ENCODE peak calls at places on chromosome 21, in seven cellular contexts. O is neuronal stem cell, Q is IMR-90, Z is trophoblast cell, C is H9, S is mesenchymal stem cell, A is mesendoderm. R is an unnamed sample.

GRCh38 chr21:30227128-30227527 is 11.2 kb upstream of the CLDN8 start:
- DNase-seq in O (no peak), Q (no peak), Z (no peak), C (no peak), S (peak; percentile 1), A (no peak), R (no peak)

GRCh38 chr21:26097475-26097874 is 73.1 kb downstream of the APP start:
- DNase-seq in O (no peak), Q (no peak), Z (no peak), C (no peak), S (no peak), A (no peak), R (no peak)

GRCh38 chr21:43646550-43647260 is 12.6 kb downstream of the HSF2BP start:
- DNase-seq in O (peak; percentile 85), Q (peak; percentile 94), Z (peak; percentile 93), C (peak; percentile 92), S (peak; percentile 95), A (peak; percentile 94), R (peak; percentile 85)

GRCh38 chr21:22395965-22396364 is 1397.8 kb downstream of the NCAM2 start:
- DNase-seq in O (no peak), Q (no peak), Z (no peak), C (no peak), S (no peak), A (no peak), R (no peak)

GRCh38 chr21:42845296-42845965 is 33.9 kb downstream of the WDR4 start:
- DNase-seq in O (no peak), Q (no peak), Z (no peak), C (peak; percentile 17), S (no peak), A (no peak), R (no peak)

GRCh38 chr21:37030864-37031263 is 24.4 kb downstream of the RIPPLY3 start:
- DNase-seq in O (no peak), Q (no peak), Z (no peak), C (no peak), S (no peak), A (no peak), R (no peak)

GRCh38 chr21:32372755-32373154 is 20.1 kb downstream of the URB1 start:
- DNase-seq in O (no peak), Q (peak; percentile 23), Z (no peak), C (no peak), S (no peak), A (no peak), R (no peak)

GRCh38 chr21:16605588-16605987 is 875.8 kb downstream of the USP25 start:
- DNase-seq in O (no peak), Q (no peak), Z (no peak), C (no peak), S (peak; percentile 5), A (peak; percentile 54), R (no peak)

GRCh38 chr21:35652196-35652595 is 408.1 kb downstream of the SETD4 start:
- DNase-seq in O (no peak), Q (no peak), Z (no peak), C (no peak), S (no peak), A (no peak), R (no peak)

GRCh38 chr21:26909972-26910371 is 56.9 kb downstream of the ADAMTS5 start:
- DNase-seq in O (peak; percentile 65), Q (no peak), Z (peak; percentile 14), C (peak; percentile 53), S (peak; percentile 51), A (peak; percentile 92), R (peak; percentile 53)

GRCh38 chr21:25464275-25464674 is 143.0 kb downstream of the MRPL39 start:
- DNase-seq in O (no peak), Q (no peak), Z (no peak), C (no peak), S (no peak), A (no peak), R (no peak)

DNA sequence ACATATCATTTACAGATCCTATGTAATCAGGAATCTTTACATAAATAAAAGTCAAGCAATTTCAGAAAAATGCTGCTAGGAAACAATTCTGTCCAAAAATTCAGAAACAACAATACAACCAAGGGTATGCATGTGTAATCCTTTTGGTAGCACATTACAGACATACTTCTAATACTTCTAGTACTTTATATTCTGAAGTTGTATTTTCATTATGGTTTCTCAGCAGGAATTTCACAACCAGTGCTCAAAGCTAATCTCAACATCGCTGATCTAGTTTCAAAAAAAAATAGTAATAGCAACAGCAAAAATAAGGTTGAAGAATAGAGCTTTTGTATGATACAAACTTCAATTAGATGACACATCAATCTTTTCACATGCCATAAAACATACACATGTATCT is 545.2 kb downstream of the LTN1 start:
- DNase-seq in O (no peak), Q (peak; percentile 68), Z (no peak), C (no peak), S (no peak), A (no peak), R (no peak)
- H4K8ac ChIP-seq in O (no peak overlapping the region), Q (peak overlapping the region; percentile 46), Z (no peak overlapping the region), C (no peak overlapping the region), S (no peak overlapping the region), A (no peak overlapping the region), R (no peak overlapping the region)

GRCh38 chr21:31299291-31300147 is 44.5 kb downstream of the TIAM1 start:
- DNase-seq in O (no peak), Q (no peak), Z (no peak), C (no peak), S (no peak), A (no peak), R (no peak)

GRCh38 chr21:31293986-31294385 is 50.1 kb downstream of the TIAM1 start:
- DNase-seq in O (peak; percentile 6), Q (peak; percentile 94), Z (peak; percentile 57), C (no peak), S (peak; percentile 81), A (peak; percentile 70), R (no peak)

GRCh38 chr21:31294691-31295090 is 49.4 kb downstream of the TIAM1 start:
- DNase-seq in O (no peak), Q (no peak), Z (no peak), C (no peak), S (no peak), A (no peak), R (no peak)

GRCh38 chr21:31298618-31299269 is 45.3 kb downstream of the TIAM1 start:
- DNase-seq in O (no peak), Q (no peak), Z (no peak), C (no peak), S (no peak), A (no peak), R (no peak)

GRCh38 chr21:31295676-31296075 is 48.4 kb downstream of the TIAM1 start:
- DNase-seq in O (no peak), Q (no peak), Z (peak; percentile 59), C (no peak), S (no peak), A (no peak), R (no peak)
- H4K8ac ChIP-seq in O (no peak overlapping the region), Q (no peak overlapping the region), Z (no peak overlapping the region), C (no peak overlapping the region), S (no peak overlapping the region), A (no peak overlapping the region), R (no peak overlapping the region)

GRCh38 chr21:45080639-45081414 is 6.4 kb downstream of the ADARB1 start:
- DNase-seq in O (no peak), Q (peak; percentile 66), Z (no peak), C (no peak), S (peak; percentile 87), A (no peak), R (no peak)
- H4K8ac ChIP-seq in O (no peak overlapping the region), Q (no peak overlapping the region), Z (no peak overlapping the region), C (no peak overlapping the region), S (no peak overlapping the region), A (no peak overlapping the region), R (no peak overlapping the region)

GRCh38 chr21:46286668-46286982 is 483 bp downstream of the YBEY start:
- DNase-seq in O (no peak), Q (no peak), Z (no peak), C (no peak), S (no peak), A (no peak), R (no peak)

GRCh38 chr21:46287541-46287940 is 1.4 kb downstream of the YBEY start:
- DNase-seq in O (no peak), Q (no peak), Z (no peak), C (no peak), S (no peak), A (no peak), R (no peak)

GRCh38 chr21:46284722-46285121 is 689 bp downstream of the MCM3AP start:
- DNase-seq in O (no peak), Q (no peak), Z (no peak), C (no peak), S (no peak), A (no peak), R (no peak)

GRCh38 chr21:46285206-46285661 is at the start of gene MCM3AP:
- DNase-seq in O (no peak), Q (no peak), Z (no peak), C (no peak), S (no peak), A (no peak), R (no peak)

DNA sequence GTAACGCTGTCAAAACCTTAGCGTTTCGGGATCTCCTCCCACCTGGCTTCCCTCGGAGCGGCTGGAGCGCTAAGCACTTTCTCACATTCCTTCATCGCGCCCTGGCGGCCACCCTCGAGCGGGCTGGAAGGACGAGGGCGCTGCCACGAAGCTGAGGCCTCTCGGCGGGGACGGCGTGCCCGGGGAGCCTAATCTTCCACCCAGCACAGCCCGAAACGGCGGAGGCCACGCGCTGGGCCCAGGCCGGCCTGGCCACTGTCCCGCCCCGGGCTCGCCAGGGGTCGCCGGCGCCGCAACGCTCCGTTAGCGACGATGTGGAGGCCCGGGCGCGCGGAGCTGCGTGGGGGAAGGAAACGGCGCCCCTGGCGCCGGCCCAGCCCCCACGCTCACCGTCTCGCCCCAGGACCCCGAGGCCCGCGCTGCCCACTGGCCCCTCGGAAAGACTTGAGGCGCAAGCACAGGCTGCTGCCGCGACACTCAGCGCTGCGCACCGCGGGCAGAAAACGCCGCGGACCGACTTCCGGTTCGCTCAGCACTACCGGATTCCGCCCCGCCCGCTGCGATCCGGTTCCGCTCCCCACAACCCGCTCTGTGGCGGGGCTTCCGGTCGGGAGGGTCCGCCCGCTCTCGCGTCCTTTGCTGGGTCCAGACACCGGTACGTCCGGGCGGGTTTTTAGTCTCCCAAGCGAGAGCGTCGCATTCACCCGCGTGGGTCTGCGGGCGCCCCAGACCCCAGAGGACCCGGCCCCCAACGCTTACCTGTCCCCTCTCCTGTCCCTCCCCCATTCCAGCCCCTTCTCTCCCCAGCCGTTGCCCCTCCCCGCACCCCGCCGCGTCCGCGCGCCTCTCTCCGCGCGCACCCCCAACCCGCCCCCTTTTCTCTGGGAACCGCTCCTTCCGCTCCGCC is at the start of gene YBEY:
- DNase-seq in O (peak; percentile 87), Q (peak; percentile 91), Z (peak; percentile 83), C (peak; percentile 94), S (peak; percentile 95), A (peak; percentile 96), R (peak; percentile 91)
- H4K8ac ChIP-seq in O (peak within 1 kb of the TSS; percentile 92), Q (peak within 1 kb of the TSS; percentile 59), Z (peak within 1 kb of the TSS; percentile 97), C (no peak within 1 kb of the TSS), S (peak within 1 kb of the TSS; percentile 96), A (no peak within 1 kb of the TSS), R (peak within 1 kb of the TSS; percentile 95)

GRCh38 chr21:19557488-19557887 is 1153.9 kb upstream of the TMPRSS15 start:
- DNase-seq in O (no peak), Q (no peak), Z (no peak), C (no peak), S (no peak), A (no peak), R (no peak)
- H4K8ac ChIP-seq in O (no peak overlapping the region), Q (no peak overlapping the region), Z (no peak overlapping the region), C (no peak overlapping the region), S (no peak overlapping the region), A (no peak overlapping the region), R (no peak overlapping the region)